ENCODE peak calls at places on chromosomes 4 and X, in ten cellular contexts. M is HT1080, L is putamen, I is NCI-H1930, E is left lung, U is pancreas, D is NCI-H510A, F is thoracic aorta, Q is A172, Y is NB4. P is an unnamed sample.

GRCh38 chrX:41684940-41685339 is 3.8 kb upstream of the GPR34 start:
- DNase-seq in I (no peak), M (no peak), D (no peak), Q (no peak), E (no peak), L (no peak), F (no peak), U (no peak), Y (no peak), P (no peak)

GRCh38 chr4:6109842-6110560 is 90.3 kb downstream of the JAKMIP1 start:
- DNase-seq in U (no peak), Y (peak; percentile 32), L (no peak), M (no peak), F (no peak), I (no peak), E (no peak), D (peak; percentile 33), Q (no peak), P (no peak)

GRCh38 chr4:114005569-114006442 is 26.4 kb upstream of the ARSJ start:
- DNase-seq in Q (peak; percentile 63), M (peak; percentile 81), L (no peak), U (no peak), Y (no peak), E (no peak), F (no peak), D (no peak), I (no peak), P (no peak)

GRCh38 chrX:129000018-129000417 is 523.3 kb downstream of the SMARCA1 start:
- DNase-seq in L (no peak), I (peak; percentile 79), M (no peak), F (no peak), E (no peak), Q (no peak), Y (no peak), D (peak; percentile 7), U (no peak), P (no peak)

GRCh38 chr4:153651041-153651960 is 32.8 kb upstream of the TLR2 start:
- DNase-seq in L (no peak), Y (peak; percentile 94), M (peak; percentile 41), I (no peak), D (no peak), F (no peak), Q (peak; percentile 16), U (no peak), E (peak; percentile 82), P (no peak)

GRCh38 chr4:52260507-52261302 is 209.6 kb downstream of the SPATA18 start:
- DNase-seq in L (peak; percentile 49), U (no peak), M (no peak), I (no peak), Q (no peak), Y (no peak), F (no peak), D (no peak), E (no peak), P (no peak)

GRCh38 chr4:110626532-110627153 is 3.8 kb upstream of the PITX2 start:
- DNase-seq in M (no peak), I (no peak), F (no peak), U (no peak), L (no peak), Q (no peak), D (no peak), Y (no peak), E (no peak), P (no peak)

GRCh38 chrX:137565921-137566745 is at the start of gene ZIC3:
- DNase-seq in F (no peak), E (peak; percentile 57), Y (no peak), Q (no peak), M (no peak), I (peak; percentile 83), D (no peak), U (peak; percentile 87), L (peak; percentile 57), P (no peak)

GRCh38 chrX:65674351-65674893 is 7.0 kb downstream of the MSN start:
- DNase-seq in D (no peak), F (no peak), L (no peak), Y (no peak), U (no peak), M (peak; percentile 38), Q (no peak), E (no peak), I (no peak), P (no peak)

GRCh38 chr4:2962614-2963184 is 507 bp downstream of the NOP14 start:
- DNase-seq in F (no peak), E (no peak), Q (peak; percentile 26), D (no peak), I (peak; percentile 46), M (no peak), Y (peak; percentile 83), L (no peak), U (no peak), P (no peak)

GRCh38 chr4:92455329-92455839 is 151.6 kb downstream of the GRID2 start:
- DNase-seq in Q (no peak), D (no peak), E (no peak), L (no peak), Y (no peak), F (no peak), U (no peak), I (no peak), M (peak; percentile 6), P (no peak)

GRCh38 chr4:152029631-152030030 is 268.8 kb upstream of the GATB start:
- DNase-seq in U (no peak), F (no peak), L (no peak), M (no peak), I (no peak), D (no peak), Y (peak; percentile 27), Q (no peak), E (no peak), P (no peak)

GRCh38 chr4:169314906-169315305 is 44.1 kb upstream of the SH3RF1 start:
- DNase-seq in I (no peak), L (peak; percentile 34), E (peak; percentile 50), F (no peak), U (peak; percentile 94), D (peak; percentile 56), M (peak; percentile 72), Q (peak; percentile 41), Y (no peak), P (peak; percentile 90)

GRCh38 chr4:110619401-110620247 is 3.3 kb downstream of the PITX2 start:
- DNase-seq in I (no peak), L (no peak), U (no peak), E (no peak), Q (no peak), D (no peak), F (no peak), M (no peak), Y (no peak), P (no peak)

GRCh38 chr4:44495136-44495535 is 46.5 kb upstream of the KCTD8 start:
- DNase-seq in I (no peak), L (no peak), D (no peak), U (no peak), Y (no peak), M (no peak), Q (no peak), F (no peak), E (no peak), P (no peak)